ENCODE peak calls at places on chromosome 10, in four cellular contexts. N, M, E and D are unnamed samples.

GRCh38 chr10:72087969-72088878 is at the start of gene SPOCK2:
- DNase-seq in N (no peak), M (no peak), E (no peak), D (peak)

GRCh38 chr10:49595003-49595712 is 15.0 kb upstream of the SLC18A3 start:
- DNase-seq in N (no peak), M (no peak), E (no peak), D (no peak)

GRCh38 chr10:70271996-70272924 is 11.5 kb downstream of the NPFFR1 start:
- DNase-seq in N (no peak), M (no peak), E (no peak), D (no peak)

GRCh38 chr10:110608087-110608486 is 36.0 kb upstream of the RBM20 start:
- DNase-seq in N (no peak), M (no peak), E (no peak), D (no peak)

GRCh38 chr10:132339276-132339675 is 7.3 kb downstream of the LRRC27 start:
- DNase-seq in N (no peak), M (no peak), E (no peak), D (no peak)

GRCh38 chr10:52217531-52217930 is 96.5 kb upstream of the DKK1 start:
- DNase-seq in N (no peak), M (no peak), E (no peak), D (no peak)

GRCh38 chr10:2575460-2575859 is 491.9 kb upstream of the PFKP start:
- DNase-seq in N (no peak), M (no peak), E (no peak), D (peak)

GRCh38 chr10:117391436-117392205 is 16.4 kb upstream of the PDZD8 start:
- DNase-seq in N (no peak), M (no peak), E (peak), D (no peak)

GRCh38 chr10:4028027-4028471 is 243.0 kb upstream of the KLF6 start:
- DNase-seq in N (no peak), M (no peak), E (no peak), D (no peak)

GRCh38 chr10:63699785-63700184 is 178.6 kb downstream of the REEP3 start:
- DNase-seq in N (no peak), M (no peak), E (no peak), D (no peak)

GRCh38 chr10:525565-526315 is 163.7 kb downstream of the DIP2C start:
- DNase-seq in N (no peak), M (no peak), E (no peak), D (no peak)

GRCh38 chr10:50561266-50561665 is 62.5 kb downstream of the SGMS1 start:
- DNase-seq in N (no peak), M (no peak), E (no peak), D (no peak)

GRCh38 chr10:126373137-126373536 is 15.1 kb downstream of the ADAM12 start:
- DNase-seq in N (no peak), M (no peak), E (no peak), D (no peak)

GRCh38 chr10:75658036-75658435 is 226.6 kb downstream of the LRMDA start:
- DNase-seq in N (no peak), M (no peak), E (no peak), D (no peak)

GRCh38 chr10:45649296-45649695 is 23.3 kb downstream of the ZFAND4 start:
- DNase-seq in N (no peak), M (no peak), E (no peak), D (no peak)

GRCh38 chr10:111455776-111456426 is 379.1 kb downstream of the ADRA2A start:
- DNase-seq in N (no peak), M (no peak), E (no peak), D (no peak)

GRCh38 chr10:102196893-102197292 is 29.2 kb upstream of the ELOVL3 start:
- DNase-seq in N (no peak), M (no peak), E (no peak), D (no peak)

GRCh38 chr10:96767611-96768010 is 47.3 kb upstream of the PIK3AP1 start:
- DNase-seq in N (no peak), M (no peak), E (no peak), D (no peak)

GRCh38 chr10:21427804-21428481 is 97.5 kb downstream of the SKIDA1 start:
- DNase-seq in N (no peak), M (no peak), E (peak), D (no peak)

GRCh38 chr10:21432266-21432665 is 93.2 kb downstream of the SKIDA1 start:
- DNase-seq in N (no peak), M (no peak), E (no peak), D (no peak)

DNA sequence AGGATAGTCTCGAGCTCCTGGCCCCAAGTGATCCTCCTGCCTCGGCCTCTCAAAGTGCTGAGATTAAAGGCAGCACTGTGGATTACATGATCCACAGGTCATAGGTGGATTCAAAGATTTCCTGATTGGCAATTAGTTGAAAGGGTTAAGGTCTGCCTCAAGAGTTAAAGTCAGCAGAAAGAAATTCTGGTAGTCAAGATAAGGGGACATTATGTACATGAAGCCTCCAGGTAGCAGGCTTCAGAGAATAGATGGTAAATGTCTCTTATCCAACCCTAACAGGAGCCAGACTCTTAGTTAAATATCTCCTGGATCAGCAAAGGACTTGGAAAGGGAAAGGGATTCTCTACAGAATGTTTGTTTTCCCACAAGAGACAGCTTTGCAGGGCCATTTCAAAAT is 93.7 kb downstream of the SKIDA1 start:
- DNase-seq in N (peak), M (no peak), E (no peak), D (no peak)
- TF ChIP-seq NR2C2 in N (no peak), M (no peak), E (no peak), D (no peak)

DNA sequence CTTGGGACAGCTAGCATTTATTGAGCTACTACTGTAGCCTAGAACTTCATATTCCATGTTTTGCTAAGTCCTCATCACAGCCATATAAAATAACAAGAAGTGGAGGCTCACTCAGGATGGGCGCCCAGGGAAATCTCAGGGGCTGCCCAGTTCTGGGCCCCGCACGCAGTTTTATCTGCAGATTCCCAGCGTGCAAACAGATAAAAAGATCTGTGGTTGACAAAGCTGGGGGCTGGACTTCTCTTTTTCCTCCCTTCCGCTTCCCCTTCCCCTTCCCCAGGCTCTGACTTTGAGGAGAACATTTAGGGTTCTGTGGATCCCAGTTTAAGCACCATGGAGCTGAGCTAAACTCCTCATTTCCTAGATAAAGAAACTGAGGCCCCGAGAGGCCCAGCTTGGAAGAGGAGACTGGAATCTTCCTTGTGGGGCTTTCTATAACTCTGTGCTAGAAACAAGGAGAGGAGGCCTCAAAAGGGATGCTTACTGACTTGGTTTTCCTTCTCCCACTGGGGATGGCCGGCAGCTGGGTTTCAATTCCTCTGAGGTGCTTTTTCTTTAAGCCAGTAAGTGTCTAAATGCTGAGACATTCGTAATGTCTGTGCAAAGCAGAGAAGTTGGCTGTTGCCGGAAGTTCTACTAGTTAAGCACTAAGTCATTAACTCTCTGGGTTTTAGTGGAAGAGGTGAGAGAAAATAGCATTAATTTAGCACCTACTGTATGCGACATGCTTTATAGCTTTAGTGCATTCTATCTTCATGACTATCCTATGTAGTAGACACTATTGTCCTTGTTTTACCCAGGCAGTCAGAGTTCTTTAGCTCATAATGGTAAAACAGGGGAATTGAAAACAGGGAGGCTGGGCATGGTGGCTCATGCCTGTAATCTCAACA is 135.4 kb downstream of the RGS10 start:
- DNase-seq in N (no peak), M (peak), E (no peak), D (no peak)
- TF ChIP-seq NR2C2 in N (no peak), M (no peak), E (no peak), D (no peak)

DNA sequence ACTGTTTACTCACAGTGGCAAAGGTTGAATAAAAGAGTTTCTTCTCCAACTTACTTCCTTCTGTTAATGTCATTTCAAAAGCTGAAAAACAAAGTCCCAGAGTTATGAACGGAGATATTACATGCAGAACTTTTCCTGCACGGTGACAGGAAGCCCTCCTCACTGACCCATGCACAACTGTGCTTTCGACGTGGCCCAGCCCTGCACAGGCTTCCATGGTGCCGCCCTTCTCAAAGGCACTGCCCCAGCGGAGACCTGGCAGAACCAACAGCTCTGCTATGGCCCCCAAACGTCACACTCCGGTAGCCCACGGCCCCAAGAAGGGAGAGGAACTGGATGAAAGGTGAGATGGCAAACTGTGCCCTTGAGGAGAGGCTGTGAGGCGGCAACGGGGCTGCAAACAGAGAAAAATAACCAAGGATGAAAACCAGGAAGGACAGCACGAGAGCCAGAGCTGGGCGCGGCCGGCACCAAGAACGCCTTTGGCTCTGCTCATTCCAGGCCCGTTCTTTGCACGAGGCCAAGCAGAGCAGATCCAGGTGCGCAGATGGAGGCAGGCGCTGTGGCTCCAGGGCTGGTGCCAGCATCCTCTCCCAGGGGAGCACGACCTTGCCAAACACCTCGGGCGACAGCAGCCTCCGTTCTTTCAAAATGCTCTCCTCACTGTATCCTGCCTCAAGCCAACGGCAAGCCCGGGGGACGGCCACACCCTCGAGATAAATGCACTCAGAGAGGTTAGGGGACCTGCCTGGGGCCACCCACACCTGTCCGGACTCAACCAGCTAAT is 7.0 kb upstream of the FUOM start:
- DNase-seq in N (no peak), M (no peak), E (no peak), D (no peak)
- TF ChIP-seq NR2C2 in N (no peak), M (no peak), E (no peak), D (no peak)

DNA sequence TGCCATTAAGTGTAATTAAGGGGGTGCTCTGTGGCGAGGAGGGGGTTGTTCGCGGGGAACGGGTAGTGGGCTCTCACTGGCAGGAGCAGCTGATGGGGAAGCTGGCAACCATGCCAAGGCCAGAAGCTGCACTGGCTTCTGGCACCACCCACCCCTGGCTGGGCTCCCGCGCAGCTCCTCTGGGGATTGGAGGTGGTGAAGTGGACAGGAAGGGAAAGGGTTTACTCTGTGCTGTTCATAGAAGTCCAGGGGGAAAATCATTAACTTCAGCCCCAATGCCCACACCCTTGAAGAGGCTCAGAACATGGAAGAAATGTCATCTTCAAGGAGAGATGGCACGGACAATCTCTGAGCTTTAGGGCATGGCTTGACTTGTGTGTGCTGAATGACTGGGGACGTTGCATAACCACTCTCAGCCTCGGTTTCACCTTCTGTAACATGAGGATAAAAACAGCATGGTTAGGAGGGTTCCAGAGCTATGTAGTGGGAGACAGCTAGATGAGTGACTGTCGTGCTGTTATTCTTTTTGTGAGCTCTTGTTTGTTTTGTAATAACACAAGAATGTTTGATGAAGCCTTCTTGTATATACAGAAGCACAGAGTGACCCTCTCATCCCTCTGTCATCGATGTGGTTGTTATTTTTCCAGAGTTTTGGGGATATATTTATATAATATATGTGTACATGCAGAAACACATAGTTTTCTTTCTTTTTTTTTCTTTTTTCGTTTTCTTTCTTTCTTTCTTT is 29.9 kb downstream of the KAZALD1 start:
- DNase-seq in N (no peak), M (no peak), E (no peak), D (no peak)
- TF ChIP-seq NR2C2 in N (no peak), M (no peak), E (no peak), D (no peak)

DNA sequence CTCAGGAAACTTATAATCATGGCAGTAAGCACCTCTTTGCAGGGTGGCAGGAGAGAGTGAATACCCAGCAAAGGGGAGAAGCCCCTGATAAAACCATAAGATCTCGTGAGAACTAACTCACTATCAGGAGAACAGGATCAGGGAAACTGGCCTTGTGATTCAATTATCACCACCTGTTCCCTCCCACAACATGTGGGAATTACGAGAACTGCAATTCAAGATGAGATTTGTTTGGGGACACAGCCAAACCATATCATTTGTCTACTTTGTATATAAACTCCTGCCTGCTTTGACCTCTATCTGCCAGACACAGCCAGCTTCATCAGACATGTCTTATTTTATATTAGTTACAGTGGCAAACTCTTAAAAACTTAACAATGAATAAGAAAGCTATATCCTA is 50.4 kb downstream of the ARMC3 start:
- DNase-seq in N (no peak), M (no peak), E (no peak), D (no peak)
- TF ChIP-seq NR2C2 in N (no peak), M (no peak), E (no peak), D (no peak)

DNA sequence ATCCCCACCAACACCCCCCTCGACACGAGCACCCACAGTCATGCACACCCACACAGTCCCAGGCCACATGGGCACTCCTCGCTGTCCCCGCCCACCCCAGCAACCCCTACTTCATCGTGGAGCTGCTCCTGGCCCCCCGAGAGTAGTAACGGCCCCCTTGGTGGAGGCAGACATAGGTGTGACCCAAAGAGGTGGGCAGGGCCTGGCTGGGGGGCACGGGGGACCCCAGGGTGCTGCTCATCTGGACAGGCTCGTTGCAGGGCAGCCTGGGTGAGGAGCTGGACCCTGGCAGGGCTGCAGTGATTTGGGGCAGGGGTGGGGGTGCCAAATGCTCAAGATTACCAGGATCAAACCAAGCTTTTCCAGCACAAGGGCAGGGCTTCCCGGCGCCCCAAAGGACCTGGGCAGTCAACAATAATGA is 42.4 kb upstream of the ZMIZ1 start:
- DNase-seq in N (no peak), M (no peak), E (no peak), D (no peak)
- TF ChIP-seq NR2C2 in N (no peak), M (no peak), E (no peak), D (no peak)

DNA sequence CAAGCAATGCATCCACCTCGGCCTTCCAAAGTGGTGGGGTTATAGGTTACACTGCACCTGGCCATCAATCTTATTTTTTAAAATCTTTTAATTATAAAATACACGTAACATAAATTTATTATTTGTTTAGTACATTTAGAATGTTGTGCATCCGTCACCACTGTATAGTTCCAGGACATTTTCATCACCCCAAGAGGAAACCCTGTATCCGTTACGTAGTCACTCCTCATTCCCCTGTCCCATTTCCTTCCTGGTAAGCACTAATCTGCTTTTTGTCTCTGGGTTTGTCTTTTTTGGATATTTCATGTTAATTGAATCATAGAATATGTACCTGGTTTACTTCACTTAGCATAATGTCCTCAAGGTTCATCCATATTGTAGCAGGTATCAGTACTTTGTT is 51.2 kb downstream of the MAPK8 start:
- DNase-seq in N (no peak), M (no peak), E (no peak), D (no peak)
- TF ChIP-seq NR2C2 in N (no peak), M (no peak), E (no peak), D (no peak)

GRCh38 chr10:129861776-129862530 is 102.1 kb downstream of the EBF3 start:
- DNase-seq in N (no peak), M (no peak), E (no peak), D (no peak)
- TF ChIP-seq NR2C2 in N (no peak), M (no peak), E (no peak), D (no peak)

DNA sequence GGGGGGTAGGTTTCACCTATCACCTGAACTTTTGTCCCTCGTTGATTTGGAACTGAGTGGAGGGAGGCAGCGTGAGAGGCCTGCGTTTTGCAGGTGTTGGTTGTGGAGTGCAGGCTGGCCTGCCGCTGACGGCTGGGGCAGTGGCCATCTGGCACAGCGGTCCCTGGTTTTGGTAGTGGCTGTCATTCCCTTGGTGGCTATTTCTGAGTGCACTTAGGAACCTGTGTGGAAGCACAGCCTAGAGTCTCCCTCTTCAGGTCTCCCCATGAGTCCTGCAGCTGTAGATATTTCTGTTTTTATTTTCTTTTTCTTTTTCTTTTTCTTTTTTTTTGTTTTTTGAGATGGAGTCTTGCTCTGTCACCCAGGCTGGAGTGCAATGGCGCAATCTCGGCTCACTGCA is 129.2 kb downstream of the CUL2 start:
- DNase-seq in N (no peak), M (no peak), E (no peak), D (no peak)
- TF ChIP-seq NR2C2 in N (no peak), M (no peak), E (no peak), D (no peak)